ENCODE peak calls at places on chromosomes 2 and 18, in five cellular contexts. V is HCEC 1CT; A is hepatocyte; S is stimulated activated CD8-positive, alpha-beta memory T cell treated with anti-CD3 and anti-CD28 coated beads, Interleukin-12 subunit alpha, Interleukin-12 subunit beta, amount 100 ng/mL, for 1 hour; C is lung. K is an unnamed sample.

GRCh38 chr2:143150287-143150686 is 21.1 kb downstream of the ARHGAP15 start:
- DNase-seq in V (no peak), A (no peak), S (no peak), C (no peak), K (no peak)

GRCh38 chr2:207390302-207391095 is 139.3 kb upstream of the CREB1 start:
- DNase-seq in V (no peak), A (no peak), S (no peak), C (no peak), K (no peak)

GRCh38 chr2:211453311-211453894 is 897.0 kb downstream of the CPS1 start:
- DNase-seq in V (no peak), A (no peak), S (no peak), C (no peak), K (no peak)

GRCh38 chr2:145221511-145221910 is 701.6 kb upstream of the ZEB2 start:
- DNase-seq in V (no peak), A (no peak), S (no peak), C (no peak), K (no peak)

GRCh38 chr2:35503738-35504160 is 851.8 kb upstream of the CRIM1 start:
- DNase-seq in V (peak; percentile 37), A (no peak), S (no peak), C (no peak), K (no peak)

GRCh38 chr18:48859311-48860275 is 91.2 kb downstream of the SMAD7 start:
- DNase-seq in V (no peak), A (no peak), S (no peak), C (no peak), K (no peak)

GRCh38 chr2:76314621-76315020 is 603.9 kb upstream of the GCFC2 start:
- DNase-seq in V (no peak), A (no peak), S (no peak), C (no peak), K (no peak)

GRCh38 chr18:34847408-34847807 is 137.3 kb downstream of the DTNA start:
- DNase-seq in V (no peak), A (no peak), S (no peak), C (no peak), K (no peak)

GRCh38 chr2:12081481-12082210 is 335.2 kb downstream of the LPIN1 start:
- DNase-seq in V (no peak), A (no peak), S (no peak), C (no peak), K (no peak)

GRCh38 chr2:127191331-127192219 is 28.5 kb downstream of the CYP27C1 start:
- DNase-seq in V (no peak), A (no peak), S (no peak), C (no peak), K (no peak)

GRCh38 chr2:191360918-191361317 is 115.7 kb downstream of the MYO1B start:
- DNase-seq in V (no peak), A (no peak), S (no peak), C (no peak), K (no peak)